ENCODE peak calls at places on chromosomes 12 and 14, in six cellular contexts. N, V, O, F, B and E are unnamed samples.

GRCh38 chr14:83217492-83217891 is 1683.8 kb upstream of the SEL1L start:
- DNase-seq in F (no peak), V (no peak), O (no peak), N (no peak), B (no peak), E (no peak)

GRCh38 chr14:33992274-33993050 is 41.6 kb upstream of the EGLN3 start:
- DNase-seq in O (no peak), B (no peak), V (no peak), N (no peak), F (no peak), E (no peak)

GRCh38 chr12:13764748-13765147 is 216.7 kb downstream of the GRIN2B start:
- DNase-seq in V (no peak), F (no peak), N (no peak), B (no peak), O (no peak), E (no peak)

GRCh38 chr12:107593713-107594381 is 91.8 kb upstream of the PWP1 start:
- DNase-seq in O (no peak), N (no peak), F (no peak), V (no peak), B (no peak), E (peak; percentile 13)

GRCh38 chr12:53938276-53939140 is at the start of gene HOXC13:
- DNase-seq in N (no peak), B (no peak), V (peak; percentile 70), O (peak; percentile 18), F (peak; percentile 56), E (peak; percentile 40)

GRCh38 chr14:71138236-71139057 is 231.2 kb downstream of the PCNX1 start:
- DNase-seq in O (no peak), N (no peak), F (no peak), B (no peak), V (no peak), E (no peak)

GRCh38 chr14:51513933-51514332 is 137.8 kb upstream of the FRMD6 start:
- DNase-seq in B (no peak), N (no peak), O (no peak), V (no peak), F (no peak), E (no peak)

GRCh38 chr14:61491876-61492440 is 170.6 kb downstream of the PRKCH start:
- DNase-seq in N (no peak), V (no peak), B (no peak), O (no peak), F (no peak), E (no peak)

GRCh38 chr12:52082988-52083637 is 3.6 kb downstream of the SMIM41 start:
- DNase-seq in V (peak; percentile 86), N (no peak), O (peak; percentile 72), B (peak; percentile 48), F (peak; percentile 52), E (peak; percentile 61)

GRCh38 chr12:69056743-69057515 is 124.0 kb upstream of the CPM start:
- DNase-seq in N (no peak), O (no peak), V (no peak), F (no peak), B (no peak), E (no peak)

GRCh38 chr14:77088219-77088618 is 9.8 kb upstream of the CIPC start:
- DNase-seq in O (no peak), B (no peak), F (no peak), V (no peak), N (no peak), E (peak; percentile 27)

GRCh38 chr12:126389961-126390360 is 1324.7 kb downstream of the AACS start:
- DNase-seq in N (no peak), O (no peak), B (no peak), V (no peak), F (no peak), E (no peak)

GRCh38 chr14:33916663-33917565 is 34.0 kb downstream of the EGLN3 start:
- DNase-seq in V (no peak), B (no peak), N (peak; percentile 2), O (no peak), F (no peak), E (no peak)